ENCODE peak calls at places on chromosomes 11 and 22, in six cellular contexts. E is K562, Z is fibroblast of lung, N is IMR-90, X is HepG2, S is SK-N-SH. Y is an unnamed sample.

GRCh38 chr11:104301776-104302175 is 137.8 kb upstream of the PDGFD start:
- DNase-seq in X (no peak), N (no peak), Z (no peak), E (no peak), S (no peak), Y (no peak)

GRCh38 chr11:70220920-70221319 is 17.8 kb downstream of the FADD start:
- DNase-seq in X (no peak), Z (no peak), N (peak), S (no peak), E (no peak), Y (no peak)

GRCh38 chr11:106959800-106960199 is 58.5 kb downstream of the GUCY1A2 start:
- DNase-seq in E (no peak), Z (peak), X (no peak), S (no peak), N (no peak), Y (no peak)

GRCh38 chr22:33748714-33749113 is 171.6 kb downstream of the LARGE1 start:
- DNase-seq in N (no peak), S (no peak), Z (no peak), E (no peak), X (no peak), Y (no peak)

GRCh38 chr22:43039800-43040199 is 24.9 kb upstream of the PACSIN2 start:
- DNase-seq in S (no peak), Z (no peak), N (no peak), X (peak), E (no peak), Y (no peak)

GRCh38 chr11:4479676-4480075 is 2.8 kb upstream of the OR52K1 start:
- DNase-seq in S (no peak), Z (no peak), E (no peak), N (no peak), X (no peak), Y (no peak)

GRCh38 chr22:20526628-20527355 is 19.4 kb downstream of the MED15 start:
- DNase-seq in S (no peak), N (peak), Z (peak), X (no peak), E (peak), Y (no peak)

GRCh38 chr22:45472426-45472825 is 30.3 kb upstream of the FBLN1 start:
- DNase-seq in Z (no peak), E (no peak), N (no peak), S (no peak), X (no peak), Y (no peak)

GRCh38 chr11:92129811-92130210 is 94.8 kb upstream of the FAT3 start:
- DNase-seq in X (peak), E (no peak), Z (no peak), N (no peak), S (no peak), Y (no peak)

GRCh38 chr11:18618341-18619025 is 15.7 kb downstream of the SPTY2D1 start:
- DNase-seq in S (no peak), E (no peak), Z (peak), N (peak), X (no peak), Y (no peak)

GRCh38 chr11:13009921-13010736 is 1.0 kb downstream of the RASSF10 start:
- DNase-seq in S (peak), N (peak), Z (no peak), X (no peak), E (no peak), Y (peak)

GRCh38 chr11:66045177-66045639 is 3.8 kb downstream of the GAL3ST3 start:
- DNase-seq in S (peak), E (peak), X (peak), Z (peak), N (peak), Y (peak)
- TF ChIP-seq CTCF in S (peak), E (peak), X (peak), Z (peak), N (peak), Y (peak)

DNA sequence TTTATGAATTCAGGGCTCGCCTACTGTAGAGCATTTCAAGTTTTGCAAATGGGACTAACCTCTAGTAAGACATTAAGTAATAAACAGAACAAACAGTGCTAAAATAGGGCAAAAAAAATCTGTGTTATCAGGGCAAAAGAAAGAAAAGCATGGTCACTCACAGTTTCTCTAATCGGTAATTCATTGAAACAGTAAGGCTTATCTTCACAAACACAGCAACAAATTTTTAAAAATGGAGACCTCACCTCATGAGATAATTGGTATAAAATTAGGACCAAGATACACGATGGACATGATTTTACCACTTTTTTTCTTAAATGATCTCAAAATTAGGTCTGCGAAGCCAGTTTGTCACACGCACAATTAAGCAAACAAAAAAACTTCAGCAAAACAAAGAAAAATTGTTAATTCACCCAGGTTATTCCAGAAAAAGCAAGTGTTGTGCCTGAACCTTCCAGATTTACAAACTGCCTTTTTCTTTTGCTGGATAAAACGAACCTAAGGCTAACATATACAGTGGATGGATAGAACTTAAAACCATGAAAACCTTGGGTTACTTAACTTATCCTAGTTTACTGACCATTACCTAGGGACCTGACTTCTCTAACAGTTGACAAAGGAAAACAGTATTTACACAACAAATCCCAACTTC is 1.4 kb downstream of the TMEM123 start:
- DNase-seq in S (no peak), N (no peak), X (no peak), Z (no peak), E (no peak), Y (no peak)
- H3K4me3 ChIP-seq in S (peak), N (peak), X (peak), Z (peak), E (peak), Y (peak)

GRCh38 chr22:19176175-19176630 is 2.3 kb downstream of the SLC25A1 start:
- DNase-seq in X (no peak), S (peak), N (no peak), E (no peak), Z (no peak), Y (no peak)
- H3K9ac ChIP-seq in X (no peak), S (no peak), N (no peak), E (peak), Z (no peak), Y (no peak)

GRCh38 chr11:83521647-83522596 is 235.8 kb upstream of the CCDC90B start:
- DNase-seq in X (peak), E (no peak), Z (peak), N (peak), S (peak), Y (no peak)
- TF ChIP-seq CTCF in X (peak), E (peak), Z (peak), N (peak), S (peak), Y (no peak)

GRCh38 chr22:37801946-37802309 is 5.8 kb upstream of the GCAT start:
- DNase-seq in Z (no peak), S (peak), E (no peak), N (no peak), X (no peak), Y (peak)
- H3K4me3 ChIP-seq in Z (peak), S (peak), E (peak), N (peak), X (peak), Y (peak)

GRCh38 chr11:2270322-2271076 is at the start of gene ASCL2:
- DNase-seq in X (no peak), N (no peak), E (peak), Z (no peak), S (peak), Y (peak)

GRCh38 chr11:2267871-2268825 is 2.2 kb downstream of the ASCL2 start:
- DNase-seq in N (no peak), E (no peak), S (no peak), X (no peak), Z (no peak), Y (no peak)

GRCh38 chr11:2267306-2267861 is 3.0 kb downstream of the ASCL2 start:
- DNase-seq in Z (no peak), X (no peak), S (no peak), E (peak), N (no peak), Y (peak)

GRCh38 chr11:2269601-2270321 is 627 bp downstream of the ASCL2 start:
- DNase-seq in Z (peak), E (peak), S (peak), X (no peak), N (peak), Y (peak)

DNA sequence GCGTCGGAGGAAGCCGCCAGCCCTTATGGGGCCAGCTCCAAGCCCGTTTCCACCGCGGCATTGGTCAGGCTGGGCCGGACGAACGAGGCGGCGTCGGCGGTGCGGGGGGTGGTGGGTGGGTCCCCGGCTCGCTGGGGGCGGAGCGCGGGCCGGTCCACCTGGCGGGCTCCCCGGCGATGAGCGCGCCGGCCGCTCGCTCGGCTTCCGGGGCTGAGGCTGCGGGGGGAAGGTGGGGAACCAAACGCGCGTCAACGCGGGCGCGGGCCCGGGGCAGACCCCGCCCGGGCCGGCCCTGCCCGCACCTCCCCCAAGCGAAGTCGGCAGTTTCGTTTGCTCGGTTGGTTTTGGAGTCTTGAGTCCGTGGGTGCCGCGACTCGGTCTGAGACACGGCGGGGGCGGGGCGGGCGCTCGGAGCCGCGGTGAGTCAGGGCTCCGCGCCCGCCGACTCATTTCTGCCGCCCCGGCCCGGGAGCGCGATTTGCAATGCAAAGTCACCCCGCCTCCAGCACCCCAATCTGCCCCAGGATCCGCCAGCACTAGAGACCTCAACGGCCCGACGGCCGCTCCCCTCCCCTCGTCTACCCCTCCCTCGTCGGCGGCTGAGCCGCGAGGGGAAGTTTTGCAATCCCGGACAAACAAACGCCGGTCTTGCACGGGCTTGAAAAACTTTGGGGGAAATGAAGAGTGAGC is 1.3 kb downstream of the ASCL2 start:
- DNase-seq in E (peak), S (peak), X (peak), Z (peak), N (no peak), Y (peak)
- H3K9ac ChIP-seq in E (peak), S (no peak), X (peak), Z (no peak), N (no peak), Y (peak)

GRCh38 chr11:81255905-81256304 is 1477.8 kb downstream of the FAM181B start:
- DNase-seq in S (no peak), N (no peak), X (no peak), E (no peak), Z (no peak), Y (no peak)
- TF ChIP-seq CTCF in S (no peak), N (no peak), X (no peak), E (no peak), Z (no peak), Y (no peak)

GRCh38 chr11:134037093-134037908 is 31.6 kb upstream of the JAM3 start:
- DNase-seq in N (peak), E (peak), Z (peak), X (no peak), S (peak), Y (peak)
- H3K4me3 ChIP-seq in N (peak), E (peak), Z (peak), X (peak), S (peak), Y (peak)